ENCODE peak calls at places on chromosomes 1 and 21, in six cellular contexts. One of them, this sample, is unnamed.

GRCh38 chr1:198543670-198544260 is 3.3 kb upstream of the ATP6V1G3 start:
- DNase-seq in CD8-positive, alpha-beta T cell: no peak
- DNase-seq in heart right ventricle: no peak
- DNase-seq in esophagus squamous epithelium: no peak
- DNase-seq in dorsolateral prefrontal cortex: no peak
- DNase-seq in HFF-Myc: no peak
- DNase-seq in this sample: peak; percentile 18

GRCh38 chr1:92291372-92291999 is 7.3 kb downstream of the GLMN start:
- DNase-seq in esophagus squamous epithelium: no peak
- DNase-seq in heart right ventricle: no peak
- DNase-seq in dorsolateral prefrontal cortex: no peak
- DNase-seq in CD8-positive, alpha-beta T cell: no peak
- DNase-seq in HFF-Myc: peak; percentile 22
- DNase-seq in this sample: no peak

GRCh38 chr1:229091721-229092136 is 179.2 kb upstream of the RAB4A start:
- DNase-seq in esophagus squamous epithelium: no peak
- DNase-seq in CD8-positive, alpha-beta T cell: no peak
- DNase-seq in dorsolateral prefrontal cortex: no peak
- DNase-seq in heart right ventricle: no peak
- DNase-seq in HFF-Myc: no peak
- DNase-seq in this sample: no peak

GRCh38 chr1:29974345-29974744 is 738.0 kb downstream of the PTPRU start:
- DNase-seq in heart right ventricle: no peak
- DNase-seq in esophagus squamous epithelium: no peak
- DNase-seq in HFF-Myc: peak; percentile 7
- DNase-seq in CD8-positive, alpha-beta T cell: no peak
- DNase-seq in dorsolateral prefrontal cortex: no peak
- DNase-seq in this sample: no peak

GRCh38 chr1:161378014-161378413 is 10.3 kb upstream of the CFAP126 start:
- DNase-seq in dorsolateral prefrontal cortex: no peak
- DNase-seq in CD8-positive, alpha-beta T cell: no peak
- DNase-seq in heart right ventricle: no peak
- DNase-seq in esophagus squamous epithelium: no peak
- DNase-seq in HFF-Myc: no peak
- DNase-seq in this sample: no peak

GRCh38 chr1:147052143-147052542 is 114.0 kb downstream of the NBPF12 start:
- DNase-seq in CD8-positive, alpha-beta T cell: no peak
- DNase-seq in HFF-Myc: no peak
- DNase-seq in dorsolateral prefrontal cortex: no peak
- DNase-seq in esophagus squamous epithelium: no peak
- DNase-seq in heart right ventricle: no peak
- DNase-seq in this sample: no peak

GRCh38 chr1:240027059-240027462 is 64.6 kb upstream of the FMN2 start:
- DNase-seq in dorsolateral prefrontal cortex: peak; percentile 30
- DNase-seq in heart right ventricle: no peak
- DNase-seq in CD8-positive, alpha-beta T cell: no peak
- DNase-seq in HFF-Myc: no peak
- DNase-seq in esophagus squamous epithelium: no peak
- DNase-seq in this sample: no peak

GRCh38 chr1:235923466-235924008 is 56.8 kb upstream of the LYST start:
- DNase-seq in HFF-Myc: no peak
- DNase-seq in dorsolateral prefrontal cortex: no peak
- DNase-seq in heart right ventricle: no peak
- DNase-seq in CD8-positive, alpha-beta T cell: peak; percentile 45
- DNase-seq in esophagus squamous epithelium: no peak
- DNase-seq in this sample: no peak

GRCh38 chr21:45094412-45094811 is 20.0 kb downstream of the ADARB1 start:
- DNase-seq in CD8-positive, alpha-beta T cell: no peak
- DNase-seq in dorsolateral prefrontal cortex: no peak
- DNase-seq in esophagus squamous epithelium: no peak
- DNase-seq in heart right ventricle: no peak
- DNase-seq in HFF-Myc: no peak
- DNase-seq in this sample: no peak

GRCh38 chr21:45095505-45095904 is 21.1 kb downstream of the ADARB1 start:
- DNase-seq in heart right ventricle: no peak
- DNase-seq in dorsolateral prefrontal cortex: no peak
- DNase-seq in esophagus squamous epithelium: no peak
- DNase-seq in HFF-Myc: no peak
- DNase-seq in CD8-positive, alpha-beta T cell: no peak
- DNase-seq in this sample: no peak

GRCh38 chr21:45091540-45092322 is 17.4 kb downstream of the ADARB1 start:
- DNase-seq in heart right ventricle: no peak
- DNase-seq in CD8-positive, alpha-beta T cell: no peak
- DNase-seq in dorsolateral prefrontal cortex: no peak
- DNase-seq in HFF-Myc: no peak
- DNase-seq in esophagus squamous epithelium: no peak
- DNase-seq in this sample: no peak

GRCh38 chr21:45096216-45096615 is 21.8 kb downstream of the ADARB1 start:
- DNase-seq in dorsolateral prefrontal cortex: no peak
- DNase-seq in esophagus squamous epithelium: no peak
- DNase-seq in CD8-positive, alpha-beta T cell: no peak
- DNase-seq in HFF-Myc: no peak
- DNase-seq in heart right ventricle: no peak
- DNase-seq in this sample: no peak

GRCh38 chr21:45093064-45093532 is 18.7 kb downstream of the ADARB1 start:
- DNase-seq in esophagus squamous epithelium: no peak
- DNase-seq in dorsolateral prefrontal cortex: no peak
- DNase-seq in HFF-Myc: no peak
- DNase-seq in heart right ventricle: peak; percentile 64
- DNase-seq in CD8-positive, alpha-beta T cell: no peak
- DNase-seq in this sample: no peak
- H3K4me3 ChIP-seq in esophagus squamous epithelium: peak overlapping the region; percentile 45
- H3K4me3 ChIP-seq in dorsolateral prefrontal cortex: peak overlapping the region; percentile 1
- H3K4me3 ChIP-seq in HFF-Myc: no peak overlapping the region
- H3K4me3 ChIP-seq in heart right ventricle: no peak overlapping the region
- H3K4me3 ChIP-seq in CD8-positive, alpha-beta T cell: no peak overlapping the region
- H3K4me3 ChIP-seq in this sample: no peak overlapping the region

DNA sequence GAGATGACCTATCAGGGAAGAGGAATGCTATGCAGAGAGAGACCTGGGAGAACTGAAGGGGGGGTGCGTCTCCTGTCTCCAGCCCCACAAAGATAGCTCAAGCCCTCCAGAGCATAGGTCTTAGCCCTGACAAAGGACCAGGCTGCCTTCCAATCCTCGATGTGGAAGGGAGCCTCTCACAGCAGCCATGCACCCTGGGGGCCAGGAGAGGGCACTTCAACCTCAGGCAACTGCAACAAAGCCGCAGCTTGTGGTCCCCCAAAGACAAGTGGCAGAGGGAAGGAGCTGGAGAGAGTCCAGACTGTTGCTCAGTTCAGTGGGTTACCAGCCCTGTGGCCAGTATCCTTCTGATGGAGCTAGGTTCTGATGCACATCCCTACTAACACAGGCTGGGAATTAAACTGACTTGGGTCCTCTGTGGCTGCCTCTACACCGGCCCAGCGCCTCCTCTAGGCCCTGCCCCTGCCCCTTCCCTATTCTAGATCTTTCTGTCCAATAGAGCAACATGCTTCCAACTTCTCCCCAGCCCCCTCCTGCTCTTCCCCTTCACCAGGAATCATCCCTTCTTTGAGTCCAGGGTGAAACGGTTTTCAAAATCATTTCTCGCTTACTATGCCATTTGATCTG is 100.7 kb upstream of the SPATA6 start:
- DNase-seq in esophagus squamous epithelium: no peak
- DNase-seq in heart right ventricle: peak; percentile 28
- DNase-seq in dorsolateral prefrontal cortex: peak; percentile 61
- DNase-seq in HFF-Myc: peak; percentile 9
- DNase-seq in CD8-positive, alpha-beta T cell: no peak
- DNase-seq in this sample: no peak
- TF ChIP-seq CTCF in esophagus squamous epithelium: peak; percentile 21
- TF ChIP-seq CTCF in heart right ventricle: peak; percentile 64
- TF ChIP-seq CTCF in dorsolateral prefrontal cortex: peak; percentile 81
- TF ChIP-seq CTCF in HFF-Myc: peak; percentile 60
- TF ChIP-seq CTCF in CD8-positive, alpha-beta T cell: no peak
- TF ChIP-seq CTCF in this sample: peak; percentile 69

DNA sequence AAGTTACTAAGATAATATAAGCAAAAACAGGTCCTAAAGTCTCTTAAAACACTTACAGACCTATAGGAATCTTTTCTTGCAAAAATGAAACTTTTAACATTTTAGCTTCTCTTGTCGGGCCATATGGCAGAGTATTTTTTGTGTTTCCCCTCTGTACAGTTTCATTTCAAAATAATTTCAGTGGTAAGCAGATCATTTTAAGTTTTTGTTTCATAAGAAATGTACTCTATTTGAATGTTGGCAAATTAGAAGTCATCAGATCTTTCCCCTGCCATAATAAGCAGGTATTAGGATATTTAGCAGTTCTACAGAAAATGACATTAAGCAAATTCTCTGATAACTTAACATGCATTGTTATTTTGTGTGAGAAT is 37.9 kb downstream of the RGL1 start:
- DNase-seq in CD8-positive, alpha-beta T cell: no peak
- DNase-seq in dorsolateral prefrontal cortex: no peak
- DNase-seq in HFF-Myc: no peak
- DNase-seq in heart right ventricle: no peak
- DNase-seq in esophagus squamous epithelium: no peak
- DNase-seq in this sample: no peak
- H3K4me3 ChIP-seq in CD8-positive, alpha-beta T cell: no peak overlapping the region
- H3K4me3 ChIP-seq in dorsolateral prefrontal cortex: peak overlapping the region; percentile 7
- H3K4me3 ChIP-seq in HFF-Myc: no peak overlapping the region
- H3K4me3 ChIP-seq in heart right ventricle: no peak overlapping the region
- H3K4me3 ChIP-seq in esophagus squamous epithelium: peak overlapping the region; percentile 49
- H3K4me3 ChIP-seq in this sample: peak overlapping the region; percentile 6

DNA sequence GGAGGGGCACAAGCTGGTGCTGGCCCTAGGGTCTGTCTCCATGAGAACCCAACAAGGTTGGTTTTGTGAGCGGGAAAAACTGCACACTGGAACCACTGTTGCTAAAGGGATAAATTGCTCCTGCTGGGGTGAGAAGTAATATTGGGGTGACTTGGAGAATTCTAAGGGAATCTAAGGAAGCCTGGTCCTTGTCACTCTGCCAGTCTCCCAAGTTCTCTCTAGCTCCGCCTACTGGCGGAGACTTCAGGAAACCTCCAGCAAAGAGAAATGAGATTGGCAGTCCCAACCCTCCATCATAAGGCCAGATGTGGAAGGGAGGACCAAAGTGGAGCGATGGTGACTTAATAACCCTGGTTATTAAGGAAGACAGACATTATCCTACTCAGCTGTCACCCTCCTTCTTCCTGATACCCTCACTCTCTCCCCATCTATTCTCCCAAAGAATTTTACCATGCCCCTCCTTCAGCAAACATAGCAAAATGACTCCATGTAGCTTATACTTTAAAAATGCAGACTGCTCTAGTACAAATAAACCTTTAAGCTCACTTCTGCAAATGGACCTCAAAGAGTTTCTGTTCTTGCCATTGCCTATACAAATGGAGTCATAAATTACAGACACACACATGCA is 2.7 kb downstream of the LCE1F start:
- DNase-seq in HFF-Myc: no peak
- DNase-seq in esophagus squamous epithelium: no peak
- DNase-seq in dorsolateral prefrontal cortex: no peak
- DNase-seq in CD8-positive, alpha-beta T cell: no peak
- DNase-seq in heart right ventricle: no peak
- DNase-seq in this sample: no peak
- TF ChIP-seq CTCF in HFF-Myc: peak; percentile 15
- TF ChIP-seq CTCF in esophagus squamous epithelium: peak; percentile 19
- TF ChIP-seq CTCF in dorsolateral prefrontal cortex: no peak
- TF ChIP-seq CTCF in CD8-positive, alpha-beta T cell: no peak
- TF ChIP-seq CTCF in heart right ventricle: no peak
- TF ChIP-seq CTCF in this sample: peak; percentile 77